ENCODE peak calls at places on chromosomes 4 and X, in nine cellular contexts. One of them, this sample, is unnamed.

GRCh38 chr4:519203-519651 is 20.2 kb downstream of the PIGG start:
- DNase-seq in PC-9: no peak
- DNase-seq in lung: no peak
- DNase-seq in thyroid gland: no peak
- DNase-seq in kidney: peak; percentile 45
- DNase-seq in fibroblast of mammary gland: no peak
- DNase-seq in GM23338: no peak
- DNase-seq in fibroblast of the aortic adventitia: no peak
- DNase-seq in A549: no peak
- DNase-seq in this sample: no peak

GRCh38 chr4:83201761-83202160 is 82.8 kb downstream of the COQ2 start:
- DNase-seq in PC-9: no peak
- DNase-seq in lung: no peak
- DNase-seq in thyroid gland: no peak
- DNase-seq in kidney: no peak
- DNase-seq in fibroblast of mammary gland: no peak
- DNase-seq in GM23338: no peak
- DNase-seq in fibroblast of the aortic adventitia: no peak
- DNase-seq in A549: no peak
- DNase-seq in this sample: no peak

GRCh38 chr4:70778888-70779422 is 57.2 kb downstream of the RUFY3 start:
- DNase-seq in PC-9: no peak
- DNase-seq in lung: peak; percentile 73
- DNase-seq in thyroid gland: peak; percentile 75
- DNase-seq in kidney: no peak
- DNase-seq in fibroblast of mammary gland: peak; percentile 13
- DNase-seq in GM23338: no peak
- DNase-seq in fibroblast of the aortic adventitia: peak; percentile 29
- DNase-seq in A549: no peak
- DNase-seq in this sample: no peak

GRCh38 chrX:134167804-134168203 is 69.2 kb upstream of the CCDC160 start:
- DNase-seq in PC-9: no peak
- DNase-seq in lung: no peak
- DNase-seq in thyroid gland: no peak
- DNase-seq in kidney: no peak
- DNase-seq in fibroblast of mammary gland: no peak
- DNase-seq in GM23338: no peak
- DNase-seq in fibroblast of the aortic adventitia: no peak
- DNase-seq in A549: no peak
- DNase-seq in this sample: no peak

GRCh38 chr4:11700751-11701226 is 272.1 kb upstream of the HS3ST1 start:
- DNase-seq in PC-9: peak; percentile 70
- DNase-seq in lung: no peak
- DNase-seq in thyroid gland: no peak
- DNase-seq in kidney: no peak
- DNase-seq in fibroblast of mammary gland: peak; percentile 75
- DNase-seq in GM23338: no peak
- DNase-seq in fibroblast of the aortic adventitia: peak; percentile 63
- DNase-seq in A549: no peak
- DNase-seq in this sample: no peak

GRCh38 chrX:67543818-67544217 is at the start of gene AR:
- DNase-seq in PC-9: peak; percentile 29
- DNase-seq in lung: peak; percentile 55
- DNase-seq in thyroid gland: peak; percentile 78
- DNase-seq in kidney: peak; percentile 88
- DNase-seq in fibroblast of mammary gland: peak; percentile 66
- DNase-seq in GM23338: peak; percentile 76
- DNase-seq in fibroblast of the aortic adventitia: peak; percentile 67
- DNase-seq in A549: peak; percentile 15
- DNase-seq in this sample: no peak

GRCh38 chr4:55770662-55771061 is 48.9 kb upstream of the EXOC1L start:
- DNase-seq in PC-9: no peak
- DNase-seq in lung: no peak
- DNase-seq in thyroid gland: no peak
- DNase-seq in kidney: no peak
- DNase-seq in fibroblast of mammary gland: no peak
- DNase-seq in GM23338: no peak
- DNase-seq in fibroblast of the aortic adventitia: no peak
- DNase-seq in A549: no peak
- DNase-seq in this sample: no peak

GRCh38 chr4:19905006-19905405 is 346.7 kb upstream of the SLIT2 start:
- DNase-seq in PC-9: no peak
- DNase-seq in lung: no peak
- DNase-seq in thyroid gland: no peak
- DNase-seq in kidney: no peak
- DNase-seq in fibroblast of mammary gland: peak; percentile 21
- DNase-seq in GM23338: no peak
- DNase-seq in fibroblast of the aortic adventitia: no peak
- DNase-seq in A549: no peak
- DNase-seq in this sample: no peak

GRCh38 chr4:33831667-33832066 is 2412.6 kb downstream of the ARAP2 start:
- DNase-seq in PC-9: no peak
- DNase-seq in lung: no peak
- DNase-seq in thyroid gland: no peak
- DNase-seq in kidney: no peak
- DNase-seq in fibroblast of mammary gland: peak; percentile 67
- DNase-seq in GM23338: no peak
- DNase-seq in fibroblast of the aortic adventitia: peak; percentile 16
- DNase-seq in A549: no peak
- DNase-seq in this sample: peak; percentile 41

GRCh38 chr4:48110452-48110978 is 23.5 kb downstream of the TXK start:
- DNase-seq in PC-9: no peak
- DNase-seq in lung: no peak
- DNase-seq in thyroid gland: no peak
- DNase-seq in kidney: no peak
- DNase-seq in fibroblast of mammary gland: no peak
- DNase-seq in GM23338: no peak
- DNase-seq in fibroblast of the aortic adventitia: peak; percentile 13
- DNase-seq in A549: no peak
- DNase-seq in this sample: no peak

GRCh38 chr4:48108309-48109073 is 25.6 kb downstream of the TXK start:
- DNase-seq in PC-9: no peak
- DNase-seq in lung: no peak
- DNase-seq in thyroid gland: no peak
- DNase-seq in kidney: no peak
- DNase-seq in fibroblast of mammary gland: no peak
- DNase-seq in GM23338: no peak
- DNase-seq in fibroblast of the aortic adventitia: no peak
- DNase-seq in A549: no peak
- DNase-seq in this sample: no peak

GRCh38 chr4:48105230-48105629 is 28.8 kb downstream of the TXK start:
- DNase-seq in PC-9: no peak
- DNase-seq in lung: no peak
- DNase-seq in thyroid gland: no peak
- DNase-seq in kidney: no peak
- DNase-seq in fibroblast of mammary gland: no peak
- DNase-seq in GM23338: no peak
- DNase-seq in fibroblast of the aortic adventitia: no peak
- DNase-seq in A549: no peak
- DNase-seq in this sample: no peak

GRCh38 chr4:48112017-48112667 is 21.9 kb downstream of the TXK start:
- DNase-seq in PC-9: no peak
- DNase-seq in lung: no peak
- DNase-seq in thyroid gland: no peak
- DNase-seq in kidney: no peak
- DNase-seq in fibroblast of mammary gland: peak; percentile 12
- DNase-seq in GM23338: peak; percentile 36
- DNase-seq in fibroblast of the aortic adventitia: peak; percentile 20
- DNase-seq in A549: no peak
- DNase-seq in this sample: no peak

DNA sequence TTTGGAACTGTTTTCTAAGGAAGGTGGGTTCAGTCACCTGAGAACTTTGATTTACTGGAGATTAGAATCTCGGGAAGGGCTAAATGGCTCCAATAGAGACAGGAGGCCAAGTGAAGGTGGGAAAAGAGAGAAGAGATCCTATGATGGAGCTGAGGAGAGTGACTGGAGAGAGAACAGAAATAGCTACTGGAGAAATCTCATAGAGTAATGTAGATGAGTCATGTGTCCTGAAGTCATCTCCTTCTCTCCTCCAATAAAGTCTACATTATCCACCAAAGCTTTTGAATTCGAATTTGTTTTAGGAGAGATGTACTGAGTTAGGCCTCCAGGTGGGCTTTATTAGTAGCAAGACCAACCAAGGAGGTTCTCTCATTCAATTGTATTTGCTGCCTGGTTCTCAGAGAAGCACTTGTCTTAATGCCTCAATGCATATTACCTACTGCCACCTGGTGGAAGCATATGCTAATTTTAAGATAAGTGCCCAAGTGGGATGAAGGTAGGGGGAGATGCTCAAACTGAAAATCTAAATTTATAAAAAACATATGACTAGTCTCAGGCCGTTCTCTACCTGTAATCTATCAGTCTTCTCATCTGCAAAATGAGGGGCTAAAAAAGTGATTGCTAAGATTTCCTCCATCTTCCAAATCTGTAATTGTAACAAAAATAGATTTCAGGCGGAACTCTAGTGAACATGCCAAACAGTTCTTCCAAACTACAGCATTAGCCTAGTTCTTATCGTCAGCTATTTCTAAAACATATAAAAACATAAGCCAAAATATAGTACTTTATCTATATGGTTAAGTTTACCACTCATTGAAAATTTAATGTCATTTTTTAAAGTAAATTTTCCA is 24.4 kb downstream of the TXK start:
- DNase-seq in PC-9: no peak
- DNase-seq in lung: no peak
- DNase-seq in thyroid gland: no peak
- DNase-seq in kidney: no peak
- DNase-seq in fibroblast of mammary gland: peak; percentile 49
- DNase-seq in GM23338: peak; percentile 81
- DNase-seq in fibroblast of the aortic adventitia: peak; percentile 57
- DNase-seq in A549: peak; percentile 33
- DNase-seq in this sample: no peak
- TF ChIP-seq CTCF in PC-9: peak; percentile 76
- TF ChIP-seq CTCF in lung: peak; percentile 31
- TF ChIP-seq CTCF in thyroid gland: peak; percentile 27
- TF ChIP-seq CTCF in kidney: peak; percentile 53
- TF ChIP-seq CTCF in fibroblast of mammary gland: peak; percentile 65
- TF ChIP-seq CTCF in GM23338: peak; percentile 73
- TF ChIP-seq CTCF in fibroblast of the aortic adventitia: peak; percentile 61
- TF ChIP-seq CTCF in A549: peak; percentile 49
- TF ChIP-seq CTCF in this sample: peak; percentile 61

GRCh38 chr4:39978904-39979303 is 1.2 kb upstream of the PDS5A start:
- DNase-seq in PC-9: no peak
- DNase-seq in lung: no peak
- DNase-seq in thyroid gland: no peak
- DNase-seq in kidney: no peak
- DNase-seq in fibroblast of mammary gland: no peak
- DNase-seq in GM23338: no peak
- DNase-seq in fibroblast of the aortic adventitia: no peak
- DNase-seq in A549: no peak
- DNase-seq in this sample: no peak
- H3K4me3 ChIP-seq in PC-9: no peak overlapping the region
- H3K4me3 ChIP-seq in lung: no peak overlapping the region
- H3K4me3 ChIP-seq in thyroid gland: no peak overlapping the region
- H3K4me3 ChIP-seq in kidney: no peak overlapping the region
- H3K4me3 ChIP-seq in fibroblast of mammary gland: no peak overlapping the region
- H3K4me3 ChIP-seq in GM23338: no peak overlapping the region
- H3K4me3 ChIP-seq in fibroblast of the aortic adventitia: no peak overlapping the region
- H3K4me3 ChIP-seq in A549: no peak overlapping the region
- H3K4me3 ChIP-seq in this sample: no peak overlapping the region

GRCh38 chr4:54428940-54429339 is 199.8 kb downstream of the PDGFRA start:
- DNase-seq in PC-9: no peak
- DNase-seq in lung: no peak
- DNase-seq in thyroid gland: no peak
- DNase-seq in kidney: no peak
- DNase-seq in fibroblast of mammary gland: no peak
- DNase-seq in GM23338: no peak
- DNase-seq in fibroblast of the aortic adventitia: no peak
- DNase-seq in A549: no peak
- DNase-seq in this sample: no peak

GRCh38 chr4:54427826-54428225 is 198.7 kb downstream of the PDGFRA start:
- DNase-seq in PC-9: no peak
- DNase-seq in lung: no peak
- DNase-seq in thyroid gland: no peak
- DNase-seq in kidney: no peak
- DNase-seq in fibroblast of mammary gland: no peak
- DNase-seq in GM23338: no peak
- DNase-seq in fibroblast of the aortic adventitia: no peak
- DNase-seq in A549: no peak
- DNase-seq in this sample: no peak

DNA sequence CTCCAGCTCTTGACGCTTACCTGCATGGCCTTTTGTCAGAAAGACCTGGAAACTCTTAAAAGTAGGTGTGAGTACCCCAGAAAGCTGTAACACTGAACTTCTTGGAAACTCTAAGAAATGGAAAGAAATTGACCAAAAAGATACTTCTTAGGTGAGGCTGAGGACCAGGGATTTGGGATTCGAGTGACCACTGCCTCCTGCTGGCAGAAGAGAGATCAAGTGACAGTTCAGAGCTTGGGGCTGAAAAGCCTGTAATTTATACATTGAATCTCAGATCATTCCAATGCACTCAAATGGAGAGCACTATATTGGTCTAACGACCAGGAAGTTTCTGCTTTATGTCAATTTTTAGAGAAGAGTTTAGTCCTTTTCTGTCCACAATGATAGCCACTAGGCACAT is 204.6 kb downstream of the PDGFRA start:
- DNase-seq in PC-9: no peak
- DNase-seq in lung: no peak
- DNase-seq in thyroid gland: no peak
- DNase-seq in kidney: no peak
- DNase-seq in fibroblast of mammary gland: peak; percentile 64
- DNase-seq in GM23338: peak; percentile 72
- DNase-seq in fibroblast of the aortic adventitia: peak; percentile 44
- DNase-seq in A549: no peak
- DNase-seq in this sample: no peak
- TF ChIP-seq CTCF in PC-9: peak; percentile 31
- TF ChIP-seq CTCF in lung: no peak
- TF ChIP-seq CTCF in thyroid gland: no peak
- TF ChIP-seq CTCF in kidney: no peak
- TF ChIP-seq CTCF in fibroblast of mammary gland: peak; percentile 68
- TF ChIP-seq CTCF in GM23338: peak; percentile 82
- TF ChIP-seq CTCF in fibroblast of the aortic adventitia: peak; percentile 50
- TF ChIP-seq CTCF in A549: no peak
- TF ChIP-seq CTCF in this sample: peak; percentile 48

GRCh38 chrX:25011589-25012432 is 4.0 kb downstream of the ARX start:
- DNase-seq in PC-9: no peak
- DNase-seq in lung: no peak
- DNase-seq in thyroid gland: no peak
- DNase-seq in kidney: no peak
- DNase-seq in fibroblast of mammary gland: no peak
- DNase-seq in GM23338: no peak
- DNase-seq in fibroblast of the aortic adventitia: no peak
- DNase-seq in A549: no peak
- DNase-seq in this sample: no peak
- H3K4me3 ChIP-seq in PC-9: no peak overlapping the region
- H3K4me3 ChIP-seq in lung: no peak overlapping the region
- H3K4me3 ChIP-seq in thyroid gland: no peak overlapping the region
- H3K4me3 ChIP-seq in kidney: no peak overlapping the region
- H3K4me3 ChIP-seq in fibroblast of mammary gland: no peak overlapping the region
- H3K4me3 ChIP-seq in GM23338: peak overlapping the region; percentile 38
- H3K4me3 ChIP-seq in fibroblast of the aortic adventitia: no peak overlapping the region
- H3K4me3 ChIP-seq in A549: no peak overlapping the region
- H3K4me3 ChIP-seq in this sample: no peak overlapping the region